ENCODE peak calls at places on chromosome 1, in six cellular contexts. One of them, this sample, is unnamed.

GRCh38 chr1:24600551-24600950 is 42.6 kb upstream of the SRRM1 start:
- DNase-seq in mesothelial cell of epicardium: no peak
- DNase-seq in OCI-LY7: no peak
- DNase-seq in choroid plexus epithelial cell: no peak
- DNase-seq in H9: no peak
- DNase-seq in CD14-positive monocyte: no peak
- DNase-seq in this sample: no peak

GRCh38 chr1:5999711-6000443 is 7.7 kb upstream of the NPHP4 start:
- DNase-seq in choroid plexus epithelial cell: no peak
- DNase-seq in H9: no peak
- DNase-seq in CD14-positive monocyte: no peak
- DNase-seq in mesothelial cell of epicardium: no peak
- DNase-seq in OCI-LY7: no peak
- DNase-seq in this sample: no peak

GRCh38 chr1:81731989-81732388 is 68.7 kb upstream of the ADGRL2 start:
- DNase-seq in mesothelial cell of epicardium: no peak
- DNase-seq in CD14-positive monocyte: no peak
- DNase-seq in OCI-LY7: no peak
- DNase-seq in H9: no peak
- DNase-seq in choroid plexus epithelial cell: peak
- DNase-seq in this sample: no peak

GRCh38 chr1:16204634-16205332 is 7.7 kb downstream of the ARHGEF19 start:
- DNase-seq in choroid plexus epithelial cell: peak
- DNase-seq in OCI-LY7: peak
- DNase-seq in CD14-positive monocyte: no peak
- DNase-seq in mesothelial cell of epicardium: no peak
- DNase-seq in H9: peak
- DNase-seq in this sample: peak

GRCh38 chr1:51168266-51168845 is 66.3 kb downstream of the C1orf185 start:
- DNase-seq in choroid plexus epithelial cell: peak
- DNase-seq in mesothelial cell of epicardium: no peak
- DNase-seq in CD14-positive monocyte: no peak
- DNase-seq in H9: no peak
- DNase-seq in OCI-LY7: no peak
- DNase-seq in this sample: peak

GRCh38 chr1:222926566-222926965 is 111.7 kb downstream of the DISP1 start:
- DNase-seq in mesothelial cell of epicardium: no peak
- DNase-seq in H9: no peak
- DNase-seq in choroid plexus epithelial cell: peak
- DNase-seq in CD14-positive monocyte: no peak
- DNase-seq in OCI-LY7: no peak
- DNase-seq in this sample: no peak

GRCh38 chr1:8925960-8926359 is 19.7 kb upstream of the CA6 start:
- DNase-seq in OCI-LY7: no peak
- DNase-seq in choroid plexus epithelial cell: no peak
- DNase-seq in H9: no peak
- DNase-seq in CD14-positive monocyte: no peak
- DNase-seq in mesothelial cell of epicardium: no peak
- DNase-seq in this sample: no peak

GRCh38 chr1:95226781-95227660 is 7.0 kb upstream of the RWDD3 start:
- DNase-seq in CD14-positive monocyte: no peak
- DNase-seq in OCI-LY7: no peak
- DNase-seq in H9: no peak
- DNase-seq in choroid plexus epithelial cell: no peak
- DNase-seq in mesothelial cell of epicardium: no peak
- DNase-seq in this sample: no peak

GRCh38 chr1:50969611-50970507 is at the start of gene CDKN2C:
- DNase-seq in choroid plexus epithelial cell: peak
- DNase-seq in CD14-positive monocyte: no peak
- DNase-seq in H9: peak
- DNase-seq in OCI-LY7: peak
- DNase-seq in mesothelial cell of epicardium: no peak
- DNase-seq in this sample: peak

GRCh38 chr1:223216482-223217205 is 73.6 kb upstream of the TLR5 start:
- DNase-seq in choroid plexus epithelial cell: no peak
- DNase-seq in OCI-LY7: no peak
- DNase-seq in CD14-positive monocyte: no peak
- DNase-seq in H9: peak
- DNase-seq in mesothelial cell of epicardium: no peak
- DNase-seq in this sample: no peak

GRCh38 chr1:5744911-5745431 is 247.3 kb downstream of the NPHP4 start:
- DNase-seq in CD14-positive monocyte: no peak
- DNase-seq in OCI-LY7: no peak
- DNase-seq in H9: peak
- DNase-seq in choroid plexus epithelial cell: peak
- DNase-seq in mesothelial cell of epicardium: no peak
- DNase-seq in this sample: no peak

GRCh38 chr1:29736582-29737188 is 500.4 kb downstream of the PTPRU start:
- DNase-seq in H9: peak
- DNase-seq in mesothelial cell of epicardium: peak
- DNase-seq in CD14-positive monocyte: no peak
- DNase-seq in choroid plexus epithelial cell: peak
- DNase-seq in OCI-LY7: peak
- DNase-seq in this sample: no peak

GRCh38 chr1:47804127-47804526 is 193.1 kb downstream of the TRABD2B start:
- DNase-seq in H9: no peak
- DNase-seq in mesothelial cell of epicardium: no peak
- DNase-seq in OCI-LY7: no peak
- DNase-seq in CD14-positive monocyte: no peak
- DNase-seq in choroid plexus epithelial cell: no peak
- DNase-seq in this sample: no peak

GRCh38 chr1:15418811-15419515 is 9.3 kb downstream of the EFHD2 start:
- DNase-seq in H9: no peak
- DNase-seq in OCI-LY7: no peak
- DNase-seq in CD14-positive monocyte: no peak
- DNase-seq in choroid plexus epithelial cell: peak
- DNase-seq in mesothelial cell of epicardium: no peak
- DNase-seq in this sample: no peak

GRCh38 chr1:42777860-42778259 is 6.9 kb upstream of the TMEM269 start:
- DNase-seq in H9: no peak
- DNase-seq in mesothelial cell of epicardium: no peak
- DNase-seq in choroid plexus epithelial cell: peak
- DNase-seq in OCI-LY7: peak
- DNase-seq in CD14-positive monocyte: no peak
- DNase-seq in this sample: peak

GRCh38 chr1:185966487-185966886 is 232.3 kb downstream of the HMCN1 start:
- DNase-seq in mesothelial cell of epicardium: no peak
- DNase-seq in H9: no peak
- DNase-seq in OCI-LY7: no peak
- DNase-seq in choroid plexus epithelial cell: peak
- DNase-seq in CD14-positive monocyte: no peak
- DNase-seq in this sample: no peak

GRCh38 chr1:112247971-112248370 is 148.0 kb upstream of the CTTNBP2NL start:
- DNase-seq in choroid plexus epithelial cell: no peak
- DNase-seq in OCI-LY7: no peak
- DNase-seq in mesothelial cell of epicardium: no peak
- DNase-seq in H9: no peak
- DNase-seq in CD14-positive monocyte: no peak
- DNase-seq in this sample: no peak

GRCh38 chr1:173861731-173862145 is 6.1 kb downstream of the GAS5 start:
- DNase-seq in H9: peak
- DNase-seq in mesothelial cell of epicardium: no peak
- DNase-seq in choroid plexus epithelial cell: no peak
- DNase-seq in CD14-positive monocyte: no peak
- DNase-seq in OCI-LY7: peak
- DNase-seq in this sample: no peak

GRCh38 chr1:189312499-189312898 is 1165.2 kb downstream of the BRINP3 start:
- DNase-seq in CD14-positive monocyte: no peak
- DNase-seq in mesothelial cell of epicardium: no peak
- DNase-seq in H9: no peak
- DNase-seq in choroid plexus epithelial cell: no peak
- DNase-seq in OCI-LY7: no peak
- DNase-seq in this sample: no peak

GRCh38 chr1:79262745-79263258 is 256.3 kb upstream of the ADGRL4 start:
- DNase-seq in mesothelial cell of epicardium: no peak
- DNase-seq in H9: peak
- DNase-seq in OCI-LY7: no peak
- DNase-seq in choroid plexus epithelial cell: peak
- DNase-seq in CD14-positive monocyte: no peak
- DNase-seq in this sample: no peak

GRCh38 chr1:10402729-10403274 is 3.9 kb downstream of the PGD start:
- DNase-seq in choroid plexus epithelial cell: peak
- DNase-seq in CD14-positive monocyte: no peak
- DNase-seq in OCI-LY7: no peak
- DNase-seq in mesothelial cell of epicardium: no peak
- DNase-seq in H9: no peak
- DNase-seq in this sample: no peak

GRCh38 chr1:201224671-201225400 is 34.2 kb downstream of the IGFN1 start:
- DNase-seq in choroid plexus epithelial cell: peak
- DNase-seq in mesothelial cell of epicardium: no peak
- DNase-seq in H9: no peak
- DNase-seq in CD14-positive monocyte: no peak
- DNase-seq in OCI-LY7: no peak
- DNase-seq in this sample: no peak

GRCh38 chr1:37478451-37478871 is 4.1 kb downstream of the ZC3H12A start:
- DNase-seq in OCI-LY7: no peak
- DNase-seq in choroid plexus epithelial cell: peak
- DNase-seq in H9: no peak
- DNase-seq in mesothelial cell of epicardium: no peak
- DNase-seq in CD14-positive monocyte: peak
- DNase-seq in this sample: peak

GRCh38 chr1:107682467-107682866 is 282.5 kb downstream of the VAV3 start:
- DNase-seq in CD14-positive monocyte: no peak
- DNase-seq in OCI-LY7: no peak
- DNase-seq in H9: no peak
- DNase-seq in mesothelial cell of epicardium: no peak
- DNase-seq in choroid plexus epithelial cell: no peak
- DNase-seq in this sample: no peak

DNA sequence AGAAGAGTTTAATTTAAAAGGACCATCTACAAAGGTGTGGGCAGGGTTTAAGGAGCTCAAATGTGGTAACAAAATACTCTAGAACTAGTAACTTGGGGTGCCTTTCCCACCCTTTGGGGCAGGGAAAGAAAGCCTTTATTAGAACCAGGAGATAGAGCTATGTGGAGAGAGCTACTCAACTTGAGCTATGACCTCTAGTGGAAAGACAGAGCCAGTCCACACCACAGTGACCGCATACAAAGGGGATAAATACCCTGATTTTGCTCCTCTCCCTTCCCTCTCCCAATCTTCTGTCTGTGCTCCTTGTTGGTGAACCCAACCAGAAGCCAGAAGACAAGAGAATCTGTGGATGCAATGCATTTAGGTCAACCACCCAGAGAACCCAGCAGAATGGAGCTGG is 54.4 kb upstream of the JAK1 start:
- DNase-seq in choroid plexus epithelial cell: peak
- DNase-seq in mesothelial cell of epicardium: no peak
- DNase-seq in H9: no peak
- DNase-seq in CD14-positive monocyte: no peak
- DNase-seq in OCI-LY7: no peak
- DNase-seq in this sample: no peak
- TF ChIP-seq CTCF in choroid plexus epithelial cell: peak
- TF ChIP-seq CTCF in mesothelial cell of epicardium: no peak
- TF ChIP-seq CTCF in H9: peak
- TF ChIP-seq CTCF in CD14-positive monocyte: peak
- TF ChIP-seq CTCF in OCI-LY7: peak
- TF ChIP-seq CTCF in this sample: peak

DNA sequence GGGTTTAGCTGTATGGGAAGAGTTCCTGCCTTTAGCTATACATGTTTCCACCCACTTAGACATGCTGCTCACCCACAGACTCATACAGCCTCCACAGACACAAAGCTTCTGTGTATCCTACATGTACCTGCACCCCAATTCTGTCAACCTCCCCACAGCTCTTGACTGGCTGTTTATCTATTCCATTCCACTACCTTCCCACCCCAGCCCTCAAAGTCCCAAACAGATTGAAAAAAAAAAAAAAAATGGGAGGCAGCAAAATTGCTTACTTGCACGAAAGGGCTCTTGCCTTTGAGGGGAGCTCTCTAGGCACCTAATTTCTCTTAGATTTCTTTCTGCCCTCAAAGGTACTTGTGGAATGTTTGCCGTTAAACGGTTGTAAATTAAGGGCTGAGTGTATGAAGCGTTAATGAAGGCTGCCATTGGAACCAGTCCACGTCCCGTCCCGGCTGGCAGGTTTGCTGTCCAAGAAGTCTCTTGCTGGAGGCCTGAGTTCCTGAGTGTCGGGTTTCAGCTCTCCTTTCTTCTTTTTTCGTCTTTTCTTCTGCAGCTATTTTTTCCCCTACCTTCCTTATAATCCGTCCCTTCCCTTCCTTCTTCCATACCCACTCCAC is 43.6 kb downstream of the PBX1 start:
- DNase-seq in H9: peak
- DNase-seq in OCI-LY7: no peak
- DNase-seq in choroid plexus epithelial cell: peak
- DNase-seq in mesothelial cell of epicardium: no peak
- DNase-seq in CD14-positive monocyte: no peak
- DNase-seq in this sample: no peak
- TF ChIP-seq CTCF in H9: no peak
- TF ChIP-seq CTCF in OCI-LY7: no peak
- TF ChIP-seq CTCF in choroid plexus epithelial cell: peak
- TF ChIP-seq CTCF in mesothelial cell of epicardium: no peak
- TF ChIP-seq CTCF in CD14-positive monocyte: no peak
- TF ChIP-seq CTCF in this sample: no peak

GRCh38 chr1:109075531-109076490 is at the start of gene TAF13:
- DNase-seq in mesothelial cell of epicardium: peak
- DNase-seq in choroid plexus epithelial cell: peak
- DNase-seq in CD14-positive monocyte: peak
- DNase-seq in H9: peak
- DNase-seq in OCI-LY7: peak
- DNase-seq in this sample: peak
- TF ChIP-seq CTCF in mesothelial cell of epicardium: no peak
- TF ChIP-seq CTCF in choroid plexus epithelial cell: peak
- TF ChIP-seq CTCF in CD14-positive monocyte: no peak
- TF ChIP-seq CTCF in H9: peak
- TF ChIP-seq CTCF in OCI-LY7: peak
- TF ChIP-seq CTCF in this sample: no peak

DNA sequence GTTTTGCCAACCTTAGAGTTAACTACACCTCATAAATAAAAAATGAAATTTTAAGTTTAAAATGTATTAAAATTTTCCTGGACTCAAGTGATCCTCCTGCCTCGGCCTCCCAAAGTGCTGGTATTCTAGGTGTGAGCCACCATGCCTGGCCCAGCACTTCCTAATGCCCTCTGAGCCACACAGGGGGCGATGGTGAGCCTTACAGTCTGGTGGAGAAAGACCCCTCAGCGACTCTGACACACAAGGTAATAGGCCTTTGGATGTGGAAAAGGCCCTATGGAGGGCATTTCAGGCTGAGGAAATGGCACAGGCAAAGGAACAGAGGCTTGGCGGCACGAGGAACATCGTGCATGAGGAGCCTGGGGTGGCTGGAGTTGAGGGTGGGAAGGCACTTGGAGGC is 6.7 kb downstream of the CITED4 start:
- DNase-seq in choroid plexus epithelial cell: peak
- DNase-seq in H9: peak
- DNase-seq in CD14-positive monocyte: no peak
- DNase-seq in mesothelial cell of epicardium: no peak
- DNase-seq in OCI-LY7: no peak
- DNase-seq in this sample: no peak
- TF ChIP-seq CTCF in choroid plexus epithelial cell: peak
- TF ChIP-seq CTCF in H9: peak
- TF ChIP-seq CTCF in CD14-positive monocyte: peak
- TF ChIP-seq CTCF in mesothelial cell of epicardium: no peak
- TF ChIP-seq CTCF in OCI-LY7: peak
- TF ChIP-seq CTCF in this sample: peak

GRCh38 chr1:45687753-45688737 is at the start of gene TMEM69:
- DNase-seq in CD14-positive monocyte: peak
- DNase-seq in mesothelial cell of epicardium: peak
- DNase-seq in OCI-LY7: peak
- DNase-seq in choroid plexus epithelial cell: peak
- DNase-seq in H9: peak
- DNase-seq in this sample: peak
- TF ChIP-seq CTCF in CD14-positive monocyte: peak
- TF ChIP-seq CTCF in mesothelial cell of epicardium: no peak
- TF ChIP-seq CTCF in OCI-LY7: no peak
- TF ChIP-seq CTCF in choroid plexus epithelial cell: peak
- TF ChIP-seq CTCF in H9: peak
- TF ChIP-seq CTCF in this sample: no peak